ENCODE peak calls at places on chromosomes 4 and X, in ten cellular contexts. N is heart right ventricle; F is CD8-positive, alpha-beta T cell; I is ascending aorta; H is cardiac muscle cell; U is MCF 10A; B is HCT116; P is lower leg skin; C is BE2C; X is CD4-positive, alpha-beta T cell. T is an unnamed sample.

GRCh38 chr4:24067367-24067766 is 177.5 kb upstream of the PPARGC1A start:
- DNase-seq in N (no peak), F (no peak), I (no peak), H (no peak), U (no peak), B (no peak), P (no peak), C (no peak), X (no peak), T (no peak)

GRCh38 chrX:30262763-30263162 is 15.8 kb downstream of the MAGEB1 start:
- DNase-seq in N (no peak), F (no peak), I (no peak), H (no peak), U (no peak), B (no peak), P (no peak), C (no peak), X (no peak), T (no peak)

GRCh38 chrX:109839694-109840358 is 106.8 kb upstream of the ACSL4 start:
- DNase-seq in N (no peak), F (no peak), I (peak), H (no peak), U (peak), B (peak), P (no peak), C (peak), X (no peak), T (no peak)

GRCh38 chr4:7904942-7905341 is 34.7 kb downstream of the AFAP1 start:
- DNase-seq in N (no peak), F (no peak), I (no peak), H (no peak), U (peak), B (no peak), P (no peak), C (no peak), X (no peak), T (peak)

GRCh38 chr4:84481879-84482245 is 17.2 kb downstream of the NKX6-1 start:
- DNase-seq in N (no peak), F (no peak), I (no peak), H (no peak), U (no peak), B (no peak), P (no peak), C (no peak), X (no peak), T (no peak)

GRCh38 chr4:113141901-113142346 is 92.5 kb downstream of the ANK2 start:
- DNase-seq in N (no peak), F (no peak), I (no peak), H (no peak), U (no peak), B (peak), P (no peak), C (no peak), X (no peak), T (peak)

GRCh38 chrX:13024911-13025454 is 19.4 kb downstream of the FAM9C start:
- DNase-seq in N (no peak), F (no peak), I (no peak), H (no peak), U (no peak), B (no peak), P (no peak), C (no peak), X (no peak), T (no peak)

GRCh38 chr4:8218371-8219050 is 19.4 kb downstream of the SH3TC1 start:
- DNase-seq in N (no peak), F (peak), I (no peak), H (no peak), U (no peak), B (no peak), P (no peak), C (no peak), X (no peak), T (no peak)

GRCh38 chr4:145773581-145774234 is 93.8 kb downstream of the C4orf51 start:
- DNase-seq in N (no peak), F (no peak), I (no peak), H (no peak), U (no peak), B (no peak), P (no peak), C (no peak), X (no peak), T (no peak)

GRCh38 chrX:149909324-149910177 is 19.8 kb upstream of the HSFX4 start:
- DNase-seq in N (no peak), F (peak), I (no peak), H (no peak), U (no peak), B (no peak), P (no peak), C (no peak), X (no peak), T (no peak)

GRCh38 chr4:138188406-138189084 is 53.6 kb downstream of the SLC7A11 start:
- DNase-seq in N (no peak), F (no peak), I (no peak), H (no peak), U (peak), B (no peak), P (no peak), C (no peak), X (no peak), T (no peak)

GRCh38 chrX:94107981-94108380 is 434.0 kb downstream of the FAM133A start:
- DNase-seq in N (no peak), F (no peak), I (no peak), H (no peak), U (no peak), B (no peak), P (no peak), C (no peak), X (no peak), T (no peak)

GRCh38 chrX:12974217-12974796 is 603 bp upstream of the TMSB4X start:
- DNase-seq in N (peak), F (peak), I (peak), H (no peak), U (peak), B (no peak), P (peak), C (no peak), X (peak), T (no peak)

GRCh38 chrX:15864629-15865028 is 10.0 kb upstream of the AP1S2 start:
- DNase-seq in N (no peak), F (no peak), I (no peak), H (no peak), U (peak), B (no peak), P (no peak), C (no peak), X (no peak), T (no peak)

GRCh38 chr4:102663073-102663472 is 97.7 kb downstream of the MANBA start:
- DNase-seq in N (no peak), F (no peak), I (no peak), H (no peak), U (peak), B (no peak), P (no peak), C (no peak), X (no peak), T (no peak)

GRCh38 chr4:153143527-153144348 is 60.5 kb upstream of the TRIM2 start:
- DNase-seq in N (no peak), F (no peak), I (no peak), H (peak), U (peak), B (peak), P (no peak), C (peak), X (no peak), T (peak)

GRCh38 chr4:113759696-113760093 is 1.8 kb downstream of the CAMK2D start:
- DNase-seq in N (no peak), F (no peak), I (no peak), H (peak), U (peak), B (no peak), P (no peak), C (no peak), X (no peak), T (no peak)

GRCh38 chr4:11623726-11624037 is 195.0 kb upstream of the HS3ST1 start:
- DNase-seq in N (peak), F (no peak), I (no peak), H (peak), U (peak), B (no peak), P (no peak), C (no peak), X (no peak), T (no peak)

GRCh38 chr4:172362569-172362968 is 549.4 kb downstream of the GALNTL6 start:
- DNase-seq in N (no peak), F (no peak), I (no peak), H (no peak), U (no peak), B (no peak), P (no peak), C (no peak), X (no peak), T (no peak)

GRCh38 chr4:130393246-130394041 is 1297.5 kb downstream of the C4orf33 start:
- DNase-seq in N (no peak), F (no peak), I (no peak), H (peak), U (no peak), B (no peak), P (no peak), C (no peak), X (no peak), T (peak)

GRCh38 chrX:37684918-37685317 is 673 bp upstream of the XK start:
- DNase-seq in N (no peak), F (no peak), I (no peak), H (no peak), U (no peak), B (no peak), P (no peak), C (no peak), X (no peak), T (no peak)

GRCh38 chr4:113678651-113679050 is 82.9 kb downstream of the CAMK2D start:
- DNase-seq in N (no peak), F (no peak), I (no peak), H (no peak), U (no peak), B (no peak), P (no peak), C (no peak), X (no peak), T (no peak)

GRCh38 chr4:111360906-111361305 is 738.0 kb upstream of the PITX2 start:
- DNase-seq in N (no peak), F (no peak), I (no peak), H (no peak), U (no peak), B (no peak), P (no peak), C (no peak), X (no peak), T (no peak)

GRCh38 chrX:103431316-103431715 is 55.0 kb downstream of the BEX3 start:
- DNase-seq in N (no peak), F (no peak), I (no peak), H (no peak), U (peak), B (no peak), P (no peak), C (no peak), X (no peak), T (no peak)

GRCh38 chr4:147477439-147477838 is 3.5 kb upstream of the EDNRA start:
- DNase-seq in N (no peak), F (no peak), I (no peak), H (no peak), U (no peak), B (no peak), P (no peak), C (no peak), X (no peak), T (no peak)

GRCh38 chrX:9955506-9955905 is 11.7 kb upstream of the CLDN34 start:
- DNase-seq in N (no peak), F (no peak), I (no peak), H (no peak), U (no peak), B (no peak), P (no peak), C (no peak), X (no peak), T (no peak)

GRCh38 chr4:130026185-130026584 is 930.2 kb downstream of the C4orf33 start:
- DNase-seq in N (no peak), F (no peak), I (no peak), H (peak), U (no peak), B (no peak), P (no peak), C (no peak), X (no peak), T (no peak)

GRCh38 chr4:175562111-175562510 is 250.0 kb downstream of the GPM6A start:
- DNase-seq in N (no peak), F (no peak), I (no peak), H (no peak), U (no peak), B (no peak), P (no peak), C (no peak), X (no peak), T (no peak)

GRCh38 chr4:85233516-85233915 is 241.4 kb upstream of the ARHGAP24 start:
- DNase-seq in N (no peak), F (no peak), I (no peak), H (no peak), U (no peak), B (no peak), P (no peak), C (no peak), X (no peak), T (no peak)

GRCh38 chr4:48138511-48138910 is 4.5 kb upstream of the TXK start:
- DNase-seq in N (no peak), F (no peak), I (no peak), H (no peak), U (no peak), B (no peak), P (no peak), C (no peak), X (no peak), T (no peak)

GRCh38 chr4:183495182-183495581 is 9.7 kb upstream of the ING2 start:
- DNase-seq in N (no peak), F (no peak), I (no peak), H (no peak), U (no peak), B (no peak), P (no peak), C (no peak), X (no peak), T (no peak)

GRCh38 chr4:3135155-3136011 is 60.9 kb downstream of the HTT start:
- DNase-seq in N (no peak), F (no peak), I (no peak), H (no peak), U (no peak), B (no peak), P (no peak), C (no peak), X (no peak), T (no peak)

GRCh38 chrX:28920141-28920540 is 332.9 kb downstream of the IL1RAPL1 start:
- DNase-seq in N (no peak), F (no peak), I (no peak), H (no peak), U (no peak), B (no peak), P (no peak), C (no peak), X (no peak), T (no peak)

GRCh38 chr4:27048350-27049100 is 187.9 kb downstream of the STIM2 start:
- DNase-seq in N (no peak), F (no peak), I (no peak), H (peak), U (peak), B (peak), P (peak), C (no peak), X (no peak), T (peak)

GRCh38 chr4:17468638-17469221 is 43.2 kb downstream of the QDPR start:
- DNase-seq in N (peak), F (no peak), I (no peak), H (peak), U (peak), B (peak), P (peak), C (peak), X (no peak), T (peak)

GRCh38 chr4:14749910-14750309 is 252.4 kb upstream of the CPEB2 start:
- DNase-seq in N (peak), F (no peak), I (no peak), H (peak), U (peak), B (no peak), P (no peak), C (peak), X (no peak), T (no peak)
- TF ChIP-seq CTCF in N (peak), F (no peak), I (no peak), H (peak), U (peak), B (no peak), P (no peak), C (peak), X (peak), T (peak)

GRCh38 chrX:115642895-115643530 is 82.0 kb downstream of the PLS3 start:
- DNase-seq in N (peak), F (no peak), I (no peak), H (peak), U (peak), B (peak), P (no peak), C (peak), X (no peak), T (peak)
- TF ChIP-seq CTCF in N (peak), F (peak), I (peak), H (peak), U (peak), B (peak), P (no peak), C (peak), X (peak), T (peak)

GRCh38 chr4:5192678-5193077 is 141.4 kb downstream of the STK32B start:
- DNase-seq in N (no peak), F (no peak), I (no peak), H (no peak), U (no peak), B (no peak), P (no peak), C (no peak), X (no peak), T (no peak)
- TF ChIP-seq CTCF in N (no peak), F (no peak), I (no peak), H (no peak), U (no peak), B (no peak), P (no peak), C (no peak), X (no peak), T (no peak)

GRCh38 chrX:32530802-32531403 is 680.4 kb downstream of the DMD start:
- DNase-seq in N (no peak), F (no peak), I (no peak), H (peak), U (peak), B (no peak), P (no peak), C (peak), X (no peak), T (peak)
- TF ChIP-seq CTCF in N (peak), F (peak), I (peak), H (peak), U (peak), B (no peak), P (no peak), C (peak), X (peak), T (peak)

GRCh38 chr4:30717208-30718020 is 2.8 kb upstream of the PCDH7 start:
- DNase-seq in N (peak), F (no peak), I (peak), H (peak), U (peak), B (no peak), P (peak), C (peak), X (no peak), T (no peak)
- TF ChIP-seq CTCF in N (no peak), F (no peak), I (no peak), H (no peak), U (no peak), B (no peak), P (no peak), C (no peak), X (no peak), T (no peak)

DNA sequence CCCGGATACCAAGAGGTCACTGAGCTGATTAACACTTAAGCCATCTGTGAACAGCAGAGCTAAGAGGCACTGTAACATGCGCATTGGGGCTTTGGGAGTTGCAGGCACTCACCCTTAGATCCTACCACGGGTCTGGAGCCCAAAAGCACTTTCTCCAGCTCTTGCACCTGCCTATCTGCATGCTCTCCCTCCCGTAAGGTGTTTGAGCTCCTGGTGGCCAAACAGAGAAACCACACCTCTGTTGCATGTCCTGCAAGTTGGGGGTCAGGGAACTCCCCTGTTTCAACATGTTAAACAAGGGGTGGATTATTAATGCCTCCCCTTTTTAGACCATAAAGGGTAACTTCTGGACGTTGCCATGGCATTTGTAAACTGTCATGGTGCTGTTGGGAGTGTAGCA is 49.8 kb downstream of the GYPA start:
- DNase-seq in N (no peak), F (no peak), I (no peak), H (no peak), U (no peak), B (no peak), P (no peak), C (no peak), X (no peak), T (no peak)
- TF ChIP-seq CTCF in N (no peak), F (no peak), I (no peak), H (no peak), U (no peak), B (no peak), P (no peak), C (no peak), X (no peak), T (no peak)

GRCh38 chr4:189804884-189805283 is 135.8 kb upstream of the FRG1 start:
- DNase-seq in N (peak), F (no peak), I (no peak), H (no peak), U (no peak), B (no peak), P (no peak), C (no peak), X (no peak), T (no peak)

GRCh38 chr4:189800545-189801088 is 140.1 kb upstream of the FRG1 start:
- DNase-seq in N (no peak), F (no peak), I (no peak), H (no peak), U (no peak), B (no peak), P (no peak), C (no peak), X (no peak), T (no peak)

GRCh38 chr4:189806506-189806905 is 134.2 kb upstream of the FRG1 start:
- DNase-seq in N (no peak), F (no peak), I (no peak), H (no peak), U (no peak), B (no peak), P (no peak), C (no peak), X (no peak), T (no peak)

GRCh38 chr4:189807031-189807430 is 133.6 kb upstream of the FRG1 start:
- DNase-seq in N (no peak), F (no peak), I (no peak), H (no peak), U (no peak), B (no peak), P (no peak), C (no peak), X (no peak), T (no peak)

DNA sequence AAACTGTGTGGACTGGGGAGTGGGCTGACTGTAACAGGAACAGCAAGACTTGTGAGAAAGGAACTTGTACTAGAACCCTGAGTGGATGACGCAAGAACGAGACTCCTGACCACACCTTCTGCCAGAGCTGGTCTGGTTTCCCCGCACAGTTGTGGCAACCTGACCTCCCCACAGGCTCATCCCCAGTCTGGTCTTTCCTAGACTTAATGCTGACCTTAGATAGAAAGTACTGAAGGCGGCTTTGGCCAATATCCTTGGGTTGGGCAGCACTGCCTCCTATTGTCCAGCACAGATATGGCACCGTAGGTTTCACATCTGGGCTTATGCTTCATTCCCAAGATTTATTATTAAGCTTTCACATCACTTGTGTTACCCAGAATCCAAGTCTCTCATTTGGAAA is 137.8 kb upstream of the FRG1 start:
- DNase-seq in N (no peak), F (no peak), I (no peak), H (no peak), U (no peak), B (no peak), P (no peak), C (no peak), X (no peak), T (no peak)
- TF ChIP-seq CTCF in N (no peak), F (no peak), I (no peak), H (no peak), U (peak), B (no peak), P (no peak), C (peak), X (no peak), T (no peak)

T was measured in astrocyte of the cerebellum.